ENCODE peak calls at places on chromosome 16, in four cellular contexts. B is uterus; T is CD8-positive, alpha-beta T cell; I is HFF-Myc. G is an unnamed sample.

GRCh38 chr16:31521368-31521767 is 6.3 kb upstream of the AHSP start:
- DNase-seq in B (no peak), T (no peak), I (no peak), G (no peak)

GRCh38 chr16:8096211-8096610 is 494.1 kb downstream of the TMEM114 start:
- DNase-seq in B (no peak), T (no peak), I (no peak), G (no peak)

GRCh38 chr16:87570938-87571867 is 31.1 kb upstream of the JPH3 start:
- DNase-seq in B (no peak), T (no peak), I (no peak), G (peak)

GRCh38 chr16:57694191-57694555 is 433 bp upstream of the DRC7 start:
- DNase-seq in B (no peak), T (no peak), I (no peak), G (no peak)

GRCh38 chr16:7321661-7322060 is 11.0 kb upstream of the RBFOX1 start:
- DNase-seq in B (no peak), T (no peak), I (no peak), G (no peak)

GRCh38 chr16:4315185-4316102 is at the start of gene GLIS2:
- DNase-seq in B (peak), T (no peak), I (no peak), G (peak)

GRCh38 chr16:49755291-49755611 is 100.7 kb downstream of the ZNF423 start:
- DNase-seq in B (no peak), T (no peak), I (peak), G (peak)

GRCh38 chr16:27226976-27227705 is 23.8 kb downstream of the KDM8 start:
- DNase-seq in B (no peak), T (no peak), I (no peak), G (no peak)

GRCh38 chr16:1974157-1975070 is 2.6 kb downstream of the TBL3 start:
- DNase-seq in B (no peak), T (no peak), I (no peak), G (no peak)

GRCh38 chr16:31188450-31189411 is 8.8 kb downstream of the FUS start:
- DNase-seq in B (no peak), T (no peak), I (no peak), G (no peak)

GRCh38 chr16:89667633-89668032 is 10.0 kb downstream of the SPATA33 start:
- DNase-seq in B (no peak), T (no peak), I (no peak), G (no peak)

GRCh38 chr16:920722-921121 is 50.1 kb downstream of the LMF1 start:
- DNase-seq in B (no peak), T (no peak), I (no peak), G (peak)

GRCh38 chr16:58025351-58026138 is at the start of gene MMP15:
- DNase-seq in B (peak), T (peak), I (no peak), G (peak)

GRCh38 chr16:50021509-50021908 is 3.5 kb upstream of the CNEP1R1 start:
- DNase-seq in B (no peak), T (no peak), I (no peak), G (no peak)

GRCh38 chr16:19410435-19411153 is 7.1 kb upstream of the TMC5 start:
- DNase-seq in B (no peak), T (no peak), I (no peak), G (no peak)

GRCh38 chr16:19382887-19383816 is 34.5 kb upstream of the TMC5 start:
- DNase-seq in B (no peak), T (no peak), I (no peak), G (no peak)

GRCh38 chr16:825298-826061 is 24.9 kb upstream of the GNG13 start:
- DNase-seq in B (peak), T (no peak), I (no peak), G (no peak)

GRCh38 chr16:51982715-51983680 is 563.9 kb downstream of the TOX3 start:
- DNase-seq in B (peak), T (no peak), I (peak), G (no peak)

GRCh38 chr16:9260665-9261064 is 169.2 kb downstream of the HAPSTR1 start:
- DNase-seq in B (no peak), T (no peak), I (no peak), G (peak)

GRCh38 chr16:19595043-19595767 is 39.7 kb downstream of the VPS35L start:
- DNase-seq in B (peak), T (no peak), I (peak), G (peak)

GRCh38 chr16:66728804-66729203 is 22.6 kb downstream of the DYNC1LI2 start:
- DNase-seq in B (no peak), T (no peak), I (no peak), G (no peak)

GRCh38 chr16:67277294-67277998 is 1.9 kb upstream of the PLEKHG4 start:
- DNase-seq in B (peak), T (no peak), I (peak), G (no peak)

GRCh38 chr16:4839942-4840341 is 7.1 kb downstream of the GLYR1 start:
- DNase-seq in B (no peak), T (no peak), I (no peak), G (no peak)

GRCh38 chr16:88077328-88078108 is 126.3 kb downstream of the BANP start:
- DNase-seq in B (no peak), T (no peak), I (no peak), G (no peak)

GRCh38 chr16:12303649-12304048 is 327.1 kb downstream of the SNX29 start:
- DNase-seq in B (peak), T (no peak), I (no peak), G (no peak)

GRCh38 chr16:77299395-77299794 is 100.2 kb downstream of the SYCE1L start:
- DNase-seq in B (no peak), T (no peak), I (no peak), G (no peak)

GRCh38 chr16:24359490-24359889 is 103.4 kb downstream of the CACNG3 start:
- DNase-seq in B (no peak), T (no peak), I (no peak), G (no peak)

GRCh38 chr16:77897831-77898540 is 109.6 kb downstream of the VAT1L start:
- DNase-seq in B (no peak), T (no peak), I (no peak), G (no peak)

GRCh38 chr16:2769675-2770056 is 7.4 kb downstream of the ELOB start:
- DNase-seq in B (no peak), T (no peak), I (no peak), G (no peak)

GRCh38 chr16:86530251-86531192 is 20.2 kb downstream of the FOXF1 start:
- DNase-seq in B (no peak), T (no peak), I (no peak), G (no peak)